ENCODE peak calls at places on chromosomes 11 and 22, in four cellular contexts. K is neuronal stem cell, N is mesenchymal stem cell, S is H9. Y is an unnamed sample.

GRCh38 chr22:17842386-17842785 is 68.1 kb upstream of the BID start:
- DNase-seq in K (no peak), N (no peak), S (no peak), Y (no peak)

GRCh38 chr11:35373284-35373933 is 45.9 kb downstream of the SLC1A2 start:
- DNase-seq in S (no peak), N (no peak), K (no peak), Y (no peak)

GRCh38 chr11:118286545-118286944 is 18.0 kb upstream of the CD3E start:
- DNase-seq in K (no peak), N (no peak), S (no peak), Y (no peak)

GRCh38 chr11:94666792-94667721 is 99.9 kb downstream of the PIWIL4 start:
- DNase-seq in N (no peak), S (no peak), K (no peak), Y (no peak)

GRCh38 chr22:43841742-43842141 is 20.6 kb downstream of the SULT4A1 start:
- DNase-seq in N (no peak), K (no peak), S (no peak), Y (no peak)

GRCh38 chr22:20422271-20422958 is 15.2 kb downstream of the SCARF2 start:
- DNase-seq in S (no peak), N (no peak), K (no peak), Y (no peak)

GRCh38 chr11:127345819-127346459 is 345.4 kb upstream of the KIRREL3 start:
- DNase-seq in K (peak), N (peak), S (peak), Y (peak)

GRCh38 chr11:65147352-65148075 is 13.2 kb upstream of the SYVN1 start:
- DNase-seq in K (no peak), N (no peak), S (no peak), Y (no peak)

GRCh38 chr11:71144736-71145135 is 107.6 kb downstream of the SHANK2 start:
- DNase-seq in K (no peak), N (no peak), S (no peak), Y (no peak)

GRCh38 chr11:80632691-80633090 is 1191.9 kb upstream of the TENM4 start:
- DNase-seq in K (no peak), S (no peak), N (no peak), Y (no peak)

GRCh38 chr11:129595043-129595962 is 219.7 kb downstream of the BARX2 start:
- DNase-seq in N (no peak), K (no peak), S (no peak), Y (no peak)

GRCh38 chr11:123253223-123253622 is 58.2 kb upstream of the CLMP start:
- DNase-seq in N (no peak), S (no peak), K (no peak), Y (no peak)

GRCh38 chr22:27997538-27997937 is 78.5 kb upstream of the PITPNB start:
- DNase-seq in N (no peak), S (no peak), K (no peak), Y (no peak)

GRCh38 chr11:129352627-129353026 is 23.0 kb upstream of the BARX2 start:
- DNase-seq in N (no peak), K (no peak), S (no peak), Y (no peak)

GRCh38 chr22:40436460-40437431 is 66.4 kb downstream of the SGSM3 start:
- DNase-seq in N (peak), K (peak), S (no peak), Y (peak)

GRCh38 chr11:62001450-62002178 is 34.2 kb upstream of the FTH1 start:
- DNase-seq in N (no peak), S (no peak), K (no peak), Y (no peak)
- H2BK12ac ChIP-seq in N (no peak), S (no peak), K (no peak), Y (no peak)

GRCh38 chr22:37366601-37367000 is 60.7 kb downstream of the ELFN2 start:
- DNase-seq in N (no peak), S (no peak), K (no peak), Y (no peak)

GRCh38 chr22:37365950-37366349 is 61.3 kb downstream of the ELFN2 start:
- DNase-seq in S (no peak), K (no peak), N (no peak), Y (no peak)

GRCh38 chr22:37368058-37368457 is 59.2 kb downstream of the ELFN2 start:
- DNase-seq in K (no peak), N (no peak), S (no peak), Y (no peak)

GRCh38 chr22:37362618-37363017 is 64.7 kb downstream of the ELFN2 start:
- DNase-seq in K (no peak), N (no peak), S (no peak), Y (no peak)

DNA sequence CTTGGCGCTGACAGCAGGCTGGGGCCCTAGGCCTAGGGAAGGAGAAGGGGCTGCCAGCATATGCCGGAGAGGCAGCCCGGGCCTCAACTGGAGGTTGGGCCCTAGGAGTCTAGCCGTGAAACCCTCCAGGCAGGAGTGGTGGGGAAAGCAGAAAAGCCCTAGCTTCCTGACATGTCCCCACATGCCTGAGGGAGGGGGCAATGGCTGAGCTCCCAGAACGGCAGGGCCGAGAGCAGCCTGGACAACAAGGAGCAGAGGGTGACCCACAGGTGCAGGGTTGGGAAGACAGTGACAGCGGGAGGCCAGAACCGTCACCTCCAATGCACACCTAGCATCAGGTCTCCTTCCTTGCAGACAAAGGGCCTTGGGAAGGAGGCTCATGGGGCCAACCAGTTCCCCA is 63.7 kb downstream of the ELFN2 start:
- DNase-seq in K (no peak), S (no peak), N (no peak), Y (no peak)
- H2BK5ac ChIP-seq in K (peak), S (no peak), N (no peak), Y (no peak)

GRCh38 chr11:124674571-124674970 is 867 bp downstream of the SPA17 start:
- DNase-seq in S (no peak), N (no peak), K (no peak), Y (peak)

GRCh38 chr11:124672531-124673215 is 866 bp downstream of the SIAE start:
- DNase-seq in N (no peak), K (no peak), S (no peak), Y (no peak)

GRCh38 chr11:124673333-124674167 is at the start of the genes SIAE and SPA17:
- DNase-seq in K (peak), N (peak), S (peak), Y (peak)

GRCh38 chr11:124676386-124676785 is 2.7 kb downstream of the SPA17 start:
- DNase-seq in K (no peak), N (no peak), S (no peak), Y (no peak)

DNA sequence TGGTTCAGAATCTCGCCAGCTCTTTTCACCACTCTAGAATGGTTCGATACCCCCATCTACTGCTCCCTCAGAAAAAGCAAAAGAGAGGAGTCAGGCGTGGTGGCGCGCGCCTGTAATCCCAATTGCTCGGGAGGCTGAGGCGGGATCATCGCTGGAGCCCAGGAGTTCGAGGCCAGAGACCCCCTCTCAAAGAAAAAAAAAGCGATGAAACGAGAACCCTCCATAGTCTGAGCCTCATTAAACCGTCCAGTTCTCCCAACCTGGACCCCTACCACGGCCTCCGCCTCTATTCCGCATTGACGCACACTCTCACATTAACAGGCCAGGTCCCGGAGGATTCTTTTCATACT is 439 bp downstream of the SPA17 start:
- DNase-seq in K (no peak), N (no peak), S (no peak), Y (no peak)
- H3K9ac ChIP-seq in K (no peak), N (peak), S (no peak), Y (peak)

GRCh38 chr11:20032127-20032526 is 128.1 kb downstream of the DBX1 start:
- DNase-seq in S (no peak), N (no peak), K (no peak), Y (no peak)
- H2BK12ac ChIP-seq in S (no peak), N (no peak), K (no peak), Y (peak)

GRCh38 chr22:29883831-29884139 is 811 bp downstream of the MTMR3 start:
- DNase-seq in K (no peak), S (no peak), N (no peak), Y (no peak)
- H2BK5ac ChIP-seq in K (no peak), S (no peak), N (no peak), Y (peak)

DNA sequence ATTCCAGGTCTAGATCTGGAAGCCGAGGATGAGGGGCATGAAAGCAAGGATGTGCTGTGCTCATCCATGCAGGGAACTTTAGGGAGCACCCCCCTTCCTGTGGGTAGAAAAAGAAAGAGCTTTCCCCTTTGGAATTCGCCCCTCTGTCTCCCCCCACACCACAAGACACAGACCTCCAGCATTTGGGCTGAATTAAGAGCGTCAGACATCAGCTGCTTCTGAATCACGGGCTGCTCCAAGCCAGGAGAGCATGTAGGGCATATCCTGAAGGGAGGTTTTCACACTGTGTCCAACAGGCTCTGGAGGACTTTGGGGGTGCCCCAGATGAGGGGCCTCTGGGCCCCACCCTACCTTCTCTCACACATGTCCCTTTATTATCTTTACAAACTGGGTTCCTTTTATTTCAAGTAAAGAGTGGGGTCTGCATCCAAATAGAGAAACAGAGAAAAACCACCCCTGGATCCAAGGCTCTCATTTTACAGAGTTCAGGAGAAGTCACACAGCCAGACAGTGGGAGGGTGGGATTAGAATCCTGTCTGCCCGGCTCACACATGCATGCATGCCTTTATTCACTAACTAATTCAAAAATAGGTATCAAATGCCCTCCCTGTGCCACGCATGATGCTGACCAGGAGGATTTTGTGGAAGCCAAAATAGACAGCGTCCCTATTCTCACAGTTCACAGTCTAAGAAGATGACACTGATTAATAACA is 52.8 kb downstream of the LRRC32 start:
- DNase-seq in S (peak), N (no peak), K (no peak), Y (no peak)
- H3K9ac ChIP-seq in S (no peak), N (peak), K (no peak), Y (no peak)

DNA sequence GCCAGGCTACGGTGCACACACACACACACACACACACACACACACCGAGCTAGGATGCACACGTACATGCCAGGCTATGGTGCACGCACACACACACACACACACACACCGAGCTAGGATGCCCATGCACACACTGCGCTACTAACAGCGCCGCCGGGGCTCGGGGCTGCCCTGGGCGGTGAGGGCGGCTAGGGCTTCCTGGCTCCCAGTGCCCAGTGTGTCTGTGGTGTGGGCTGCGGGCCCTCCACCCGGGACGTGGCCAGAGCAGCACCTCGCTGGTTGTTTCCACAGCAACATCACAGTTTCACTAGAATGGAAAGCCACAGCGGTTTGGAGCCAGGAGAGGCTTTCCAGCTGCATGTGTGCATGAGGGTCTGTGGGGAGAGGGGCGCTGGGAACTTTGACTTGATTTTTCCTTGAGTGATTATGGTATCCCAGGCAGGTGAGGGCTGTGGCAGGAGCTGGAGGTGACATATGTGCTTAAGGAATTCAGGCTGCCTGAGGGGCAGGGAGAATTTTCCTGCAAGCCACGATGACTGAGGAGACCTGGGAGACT is 196.0 kb downstream of the SNX19 start:
- DNase-seq in S (no peak), K (no peak), N (no peak), Y (peak)
- H2BK12ac ChIP-seq in S (no peak), K (peak), N (no peak), Y (no peak)

Y was measured in trophoblast cell.